ENCODE peak calls at places on chromosomes 11 and 22, in ten cellular contexts. X is upper lobe of left lung, Y is heart left ventricle, I is psoas muscle, R is lower lobe of right lung, C is HCT116, B is Panc1, Q is pancreas, K is IMR-90, L is GM23338. J is an unnamed sample.

GRCh38 chr11:24828938-24829337 is 332.1 kb downstream of the LUZP2 start:
- ATAC-seq in X (no peak), Y (no peak), I (no peak), R (no peak), C (no peak), B (no peak), Q (peak; percentile 70), K (no peak), L (no peak), J (no peak)

GRCh38 chr11:2912038-2912410 is 17.2 kb downstream of the PHLDA2 start:
- ATAC-seq in X (peak; percentile 23), Y (no peak), I (no peak), R (peak; percentile 28), C (peak; percentile 21), B (peak; percentile 1), Q (peak; percentile 29), K (no peak), L (no peak), J (no peak)

GRCh38 chr22:50571264-50572175 is 6.7 kb downstream of the CPT1B start:
- ATAC-seq in X (no peak), Y (peak; percentile 16), I (peak; percentile 80), R (no peak), C (no peak), B (no peak), Q (no peak), K (no peak), L (no peak), J (no peak)

GRCh38 chr11:34840736-34841386 is 75.3 kb downstream of the APIP start:
- ATAC-seq in X (peak; percentile 82), Y (peak; percentile 68), I (peak; percentile 86), R (peak; percentile 88), C (peak; percentile 94), B (peak; percentile 89), Q (peak; percentile 69), K (no peak), L (peak; percentile 93), J (no peak)

GRCh38 chr11:96567193-96567592 is 177.4 kb downstream of the JRKL start:
- ATAC-seq in X (no peak), Y (no peak), I (no peak), R (no peak), C (no peak), B (peak; percentile 86), Q (no peak), K (no peak), L (peak; percentile 73), J (no peak)

GRCh38 chr11:67646535-67647336 is 3.8 kb downstream of the ACY3 start:
- ATAC-seq in X (no peak), Y (no peak), I (no peak), R (no peak), C (no peak), B (no peak), Q (peak; percentile 53), K (no peak), L (no peak), J (no peak)

GRCh38 chr11:134562941-134563471 is 151.0 kb upstream of the B3GAT1 start:
- ATAC-seq in X (no peak), Y (no peak), I (no peak), R (no peak), C (no peak), B (no peak), Q (no peak), K (no peak), L (no peak), J (no peak)

GRCh38 chr11:10117709-10118341 is 176.2 kb downstream of the SBF2 start:
- ATAC-seq in X (no peak), Y (no peak), I (no peak), R (no peak), C (no peak), B (no peak), Q (no peak), K (peak; percentile 53), L (no peak), J (peak; percentile 68)

DNA sequence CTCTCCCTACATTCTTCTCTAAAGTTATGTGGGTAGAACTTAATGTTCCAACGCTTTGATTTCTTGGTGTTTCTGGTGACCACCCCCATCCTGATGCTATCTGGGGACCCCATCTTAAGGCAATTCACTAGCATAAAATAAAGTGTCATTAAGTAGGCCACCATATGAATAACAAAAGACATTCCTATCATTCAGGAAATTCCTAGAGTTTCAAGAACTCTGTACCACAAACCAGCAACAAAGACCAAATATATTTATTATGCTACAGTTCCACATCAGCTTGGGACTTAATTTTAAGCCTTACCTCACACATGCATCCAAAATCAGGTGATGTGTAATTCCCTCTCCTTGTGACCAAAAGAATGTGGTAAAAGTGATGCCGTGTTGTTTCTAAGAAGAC is 254.6 kb upstream of the LRRC4C start:
- ATAC-seq in X (no peak), Y (no peak), I (no peak), R (no peak), C (no peak), B (no peak), Q (no peak), K (no peak), L (peak; percentile 48), J (no peak)
- H3K4me3 ChIP-seq in X (no peak overlapping the region), Y (no peak overlapping the region), I (no peak overlapping the region), R (no peak overlapping the region), C (no peak overlapping the region), B (no peak overlapping the region), Q (no peak overlapping the region), K (no peak overlapping the region), L (no peak overlapping the region), J (no peak overlapping the region)

DNA sequence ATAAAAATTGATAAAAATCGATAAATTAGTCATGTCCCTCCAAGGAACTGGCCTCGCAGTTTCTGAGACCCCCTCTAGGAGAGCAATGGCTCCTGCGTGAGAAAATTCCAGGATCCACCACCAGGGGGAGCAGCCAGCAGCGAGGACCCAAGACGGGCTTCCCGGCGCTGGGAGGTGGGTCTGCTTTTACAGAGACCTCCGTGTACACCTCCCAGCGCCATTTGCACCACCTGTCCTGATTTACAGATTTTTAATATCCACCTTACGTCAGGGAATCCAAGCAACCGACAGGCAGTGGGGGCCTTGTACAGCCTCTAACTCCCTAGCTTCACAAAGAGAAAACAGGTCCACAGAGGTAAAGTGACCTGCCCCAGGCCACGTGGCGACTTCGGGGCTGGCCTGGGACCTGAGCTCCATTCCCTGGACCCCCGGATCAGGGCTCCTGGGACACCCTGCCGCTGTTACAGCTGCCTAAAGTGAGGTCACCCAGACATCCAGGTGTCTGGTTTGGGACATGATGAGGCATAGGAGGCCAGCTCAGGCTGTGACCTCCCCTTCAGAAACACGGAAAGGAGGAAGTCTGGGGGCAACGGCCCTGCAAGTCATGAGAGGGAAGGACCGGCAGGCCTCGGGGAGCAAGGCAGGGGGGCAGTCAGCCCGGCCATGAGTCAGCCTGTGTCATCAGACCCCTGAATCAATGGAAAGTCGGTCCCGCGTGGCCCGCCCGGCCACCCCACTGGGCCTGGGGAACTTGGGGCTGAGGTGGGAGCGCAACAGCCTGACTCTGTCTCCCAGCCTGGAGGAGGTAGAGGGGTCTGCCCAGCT is 3.5 kb downstream of the OSM start:
- ATAC-seq in X (no peak), Y (no peak), I (peak; percentile 77), R (peak; percentile 47), C (peak; percentile 64), B (peak; percentile 64), Q (peak; percentile 56), K (peak; percentile 87), L (peak; percentile 81), J (no peak)
- H3K4me3 ChIP-seq in X (peak overlapping the region; percentile 31), Y (no peak overlapping the region), I (peak overlapping the region; percentile 37), R (peak overlapping the region; percentile 9), C (peak overlapping the region; percentile 45), B (no peak overlapping the region), Q (no peak overlapping the region), K (peak overlapping the region; percentile 26), L (no peak overlapping the region), J (peak overlapping the region; percentile 10)

GRCh38 chr11:83073884-83074283 is 2.2 kb upstream of the RAB30 start:
- ATAC-seq in X (no peak), Y (no peak), I (no peak), R (no peak), C (no peak), B (no peak), Q (no peak), K (no peak), L (no peak), J (no peak)

GRCh38 chr11:83072689-83073242 is 1.1 kb upstream of the RAB30 start:
- ATAC-seq in X (no peak), Y (no peak), I (no peak), R (no peak), C (no peak), B (no peak), Q (no peak), K (no peak), L (no peak), J (no peak)

GRCh38 chr11:83071641-83072591 is at the start of gene RAB30:
- ATAC-seq in X (peak; percentile 99), Y (peak; percentile 99), I (peak; percentile 96), R (peak; percentile 98), C (peak; percentile 95), B (peak; percentile 99), Q (peak; percentile 97), K (peak; percentile 96), L (peak; percentile 96), J (peak; percentile 99)

GRCh38 chr11:83070878-83071640 is 638 bp downstream of the RAB30 start:
- ATAC-seq in X (no peak), Y (peak; percentile 13), I (peak; percentile 47), R (peak; percentile 24), C (peak; percentile 8), B (peak; percentile 40), Q (peak; percentile 9), K (peak; percentile 1), L (peak; percentile 31), J (peak; percentile 8)

DNA sequence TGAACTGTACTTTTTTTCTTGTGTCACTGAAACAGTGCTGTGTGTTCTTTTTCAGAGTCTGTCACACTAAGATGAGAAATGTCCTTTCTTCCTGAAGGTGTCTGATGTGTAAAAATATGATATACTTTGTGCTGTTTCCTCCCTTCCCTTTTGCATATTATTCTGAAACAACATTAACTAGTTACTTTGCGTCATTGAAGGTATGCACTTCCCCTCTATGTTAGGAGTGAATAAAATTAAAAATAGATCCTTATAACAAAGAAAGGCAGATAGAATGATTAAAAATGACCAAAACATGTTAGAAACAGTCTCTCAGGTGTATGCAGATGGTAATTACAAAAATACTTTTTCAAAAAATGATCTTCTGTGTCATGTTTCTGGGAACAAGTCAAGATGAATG is 1.6 kb upstream of the RAB30 start:
- ATAC-seq in X (no peak), Y (no peak), I (no peak), R (no peak), C (no peak), B (no peak), Q (no peak), K (no peak), L (no peak), J (no peak)
- H3K4me3 ChIP-seq in X (peak overlapping the region; percentile 69), Y (peak overlapping the region; percentile 90), I (peak overlapping the region; percentile 68), R (peak overlapping the region; percentile 79), C (peak overlapping the region; percentile 90), B (peak overlapping the region; percentile 85), Q (no peak overlapping the region), K (no peak overlapping the region), L (peak overlapping the region; percentile 84), J (peak overlapping the region; percentile 55)

GRCh38 chr11:61042961-61043540 is 59.2 kb upstream of the CD5 start:
- ATAC-seq in X (no peak), Y (no peak), I (no peak), R (no peak), C (no peak), B (no peak), Q (no peak), K (no peak), L (no peak), J (no peak)

GRCh38 chr11:61041755-61042518 is 60.4 kb upstream of the CD5 start:
- ATAC-seq in X (peak; percentile 80), Y (peak; percentile 88), I (peak; percentile 42), R (peak; percentile 74), C (no peak), B (peak; percentile 77), Q (no peak), K (peak; percentile 40), L (peak; percentile 97), J (peak; percentile 77)

GRCh38 chr11:61037694-61038093 is 64.6 kb upstream of the CD5 start:
- ATAC-seq in X (no peak), Y (no peak), I (no peak), R (no peak), C (no peak), B (no peak), Q (no peak), K (no peak), L (no peak), J (no peak)

GRCh38 chr11:61045271-61045670 is 57.0 kb upstream of the CD5 start:
- ATAC-seq in X (no peak), Y (no peak), I (no peak), R (no peak), C (no peak), B (no peak), Q (no peak), K (no peak), L (no peak), J (no peak)

DNA sequence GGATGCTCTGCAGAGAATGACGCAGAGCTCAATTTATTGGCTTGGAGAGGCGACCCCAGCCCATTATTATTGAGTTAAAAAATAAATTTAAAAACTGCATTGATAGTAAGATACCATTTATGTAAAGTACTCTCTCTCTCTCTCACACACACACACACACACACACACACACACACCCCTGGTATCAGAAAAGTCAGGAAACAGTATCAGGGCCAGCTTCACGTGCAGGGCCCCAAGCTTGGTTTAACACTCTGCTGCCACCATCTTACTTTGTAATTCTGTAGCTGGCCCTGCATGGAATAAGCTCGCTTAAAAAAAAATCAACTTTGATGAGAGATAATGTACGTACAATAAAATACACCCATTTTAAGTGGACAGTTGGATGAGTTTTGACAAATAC is 59.8 kb upstream of the CD5 start:
- ATAC-seq in X (peak; percentile 20), Y (no peak), I (no peak), R (no peak), C (no peak), B (no peak), Q (no peak), K (no peak), L (no peak), J (no peak)
- H3K4me3 ChIP-seq in X (no peak overlapping the region), Y (no peak overlapping the region), I (no peak overlapping the region), R (no peak overlapping the region), C (no peak overlapping the region), B (no peak overlapping the region), Q (no peak overlapping the region), K (no peak overlapping the region), L (no peak overlapping the region), J (no peak overlapping the region)